ENCODE peak calls at places on chromosomes 7 and 10, in ten cellular contexts. One of them, this sample, is unnamed.

GRCh38 chr10:43202224-43202656 is 64.0 kb downstream of the CSGALNACT2 start:
- DNase-seq in left cardiac atrium: peak; percentile 35
- DNase-seq in hypothalamus: no peak
- DNase-seq in mammary epithelial cell: no peak
- DNase-seq in activated gamma-delta T cell treated with Interleukin-2 at 50 U/mL for 16 hours: peak; percentile 49
- DNase-seq in activated CD4-positive, alpha-beta T cell treated with anti-CD3 and anti-CD28 coated beads, Interleukin-2, amount 50 U/mL, for 1 hour: peak; percentile 57
- DNase-seq in MCF 10A: no peak
- DNase-seq in stimulated activated CD8-positive, alpha-beta memory T cell treated with anti-CD3 and anti-CD28 coated beads, Interleukin-4, amount 100 ng/mL, for 1 hour: peak; percentile 25
- DNase-seq in AG04450: no peak
- DNase-seq in kidney tubule cell: peak; percentile 33
- DNase-seq in this sample: peak; percentile 26

GRCh38 chr7:33043875-33044718 is 18.5 kb downstream of the NT5C3A start:
- DNase-seq in left cardiac atrium: no peak
- DNase-seq in hypothalamus: no peak
- DNase-seq in mammary epithelial cell: no peak
- DNase-seq in activated gamma-delta T cell treated with Interleukin-2 at 50 U/mL for 16 hours: no peak
- DNase-seq in activated CD4-positive, alpha-beta T cell treated with anti-CD3 and anti-CD28 coated beads, Interleukin-2, amount 50 U/mL, for 1 hour: no peak
- DNase-seq in MCF 10A: no peak
- DNase-seq in stimulated activated CD8-positive, alpha-beta memory T cell treated with anti-CD3 and anti-CD28 coated beads, Interleukin-4, amount 100 ng/mL, for 1 hour: no peak
- DNase-seq in AG04450: no peak
- DNase-seq in kidney tubule cell: peak; percentile 51
- DNase-seq in this sample: peak; percentile 46

GRCh38 chr10:88152720-88153119 is 289.3 kb downstream of the PTEN start:
- DNase-seq in left cardiac atrium: no peak
- DNase-seq in hypothalamus: no peak
- DNase-seq in mammary epithelial cell: peak; percentile 96
- DNase-seq in activated gamma-delta T cell treated with Interleukin-2 at 50 U/mL for 16 hours: no peak
- DNase-seq in activated CD4-positive, alpha-beta T cell treated with anti-CD3 and anti-CD28 coated beads, Interleukin-2, amount 50 U/mL, for 1 hour: no peak
- DNase-seq in MCF 10A: peak; percentile 95
- DNase-seq in stimulated activated CD8-positive, alpha-beta memory T cell treated with anti-CD3 and anti-CD28 coated beads, Interleukin-4, amount 100 ng/mL, for 1 hour: no peak
- DNase-seq in AG04450: peak; percentile 68
- DNase-seq in kidney tubule cell: peak; percentile 98
- DNase-seq in this sample: peak; percentile 99

GRCh38 chr7:100166317-100166940 is 2.0 kb downstream of the GAL3ST4 start:
- DNase-seq in left cardiac atrium: no peak
- DNase-seq in hypothalamus: no peak
- DNase-seq in mammary epithelial cell: no peak
- DNase-seq in activated gamma-delta T cell treated with Interleukin-2 at 50 U/mL for 16 hours: no peak
- DNase-seq in activated CD4-positive, alpha-beta T cell treated with anti-CD3 and anti-CD28 coated beads, Interleukin-2, amount 50 U/mL, for 1 hour: no peak
- DNase-seq in MCF 10A: no peak
- DNase-seq in stimulated activated CD8-positive, alpha-beta memory T cell treated with anti-CD3 and anti-CD28 coated beads, Interleukin-4, amount 100 ng/mL, for 1 hour: no peak
- DNase-seq in AG04450: no peak
- DNase-seq in kidney tubule cell: no peak
- DNase-seq in this sample: no peak

GRCh38 chr10:50432610-50433009 is 181.3 kb upstream of the ASAH2 start:
- DNase-seq in left cardiac atrium: no peak
- DNase-seq in hypothalamus: no peak
- DNase-seq in mammary epithelial cell: no peak
- DNase-seq in activated gamma-delta T cell treated with Interleukin-2 at 50 U/mL for 16 hours: no peak
- DNase-seq in activated CD4-positive, alpha-beta T cell treated with anti-CD3 and anti-CD28 coated beads, Interleukin-2, amount 50 U/mL, for 1 hour: no peak
- DNase-seq in MCF 10A: no peak
- DNase-seq in stimulated activated CD8-positive, alpha-beta memory T cell treated with anti-CD3 and anti-CD28 coated beads, Interleukin-4, amount 100 ng/mL, for 1 hour: no peak
- DNase-seq in AG04450: no peak
- DNase-seq in kidney tubule cell: no peak
- DNase-seq in this sample: no peak

GRCh38 chr10:100519321-100520051 is at the start of gene SEC31B:
- DNase-seq in left cardiac atrium: peak; percentile 48
- DNase-seq in hypothalamus: peak; percentile 51
- DNase-seq in mammary epithelial cell: no peak
- DNase-seq in activated gamma-delta T cell treated with Interleukin-2 at 50 U/mL for 16 hours: no peak
- DNase-seq in activated CD4-positive, alpha-beta T cell treated with anti-CD3 and anti-CD28 coated beads, Interleukin-2, amount 50 U/mL, for 1 hour: no peak
- DNase-seq in MCF 10A: no peak
- DNase-seq in stimulated activated CD8-positive, alpha-beta memory T cell treated with anti-CD3 and anti-CD28 coated beads, Interleukin-4, amount 100 ng/mL, for 1 hour: no peak
- DNase-seq in AG04450: no peak
- DNase-seq in kidney tubule cell: peak; percentile 17
- DNase-seq in this sample: no peak

GRCh38 chr10:100009283-100009792 is 409 bp downstream of the DNMBP start:
- DNase-seq in left cardiac atrium: peak; percentile 32
- DNase-seq in hypothalamus: no peak
- DNase-seq in mammary epithelial cell: peak; percentile 41
- DNase-seq in activated gamma-delta T cell treated with Interleukin-2 at 50 U/mL for 16 hours: no peak
- DNase-seq in activated CD4-positive, alpha-beta T cell treated with anti-CD3 and anti-CD28 coated beads, Interleukin-2, amount 50 U/mL, for 1 hour: peak; percentile 1
- DNase-seq in MCF 10A: peak; percentile 53
- DNase-seq in stimulated activated CD8-positive, alpha-beta memory T cell treated with anti-CD3 and anti-CD28 coated beads, Interleukin-4, amount 100 ng/mL, for 1 hour: peak; percentile 13
- DNase-seq in AG04450: no peak
- DNase-seq in kidney tubule cell: no peak
- DNase-seq in this sample: peak; percentile 45

GRCh38 chr10:3099291-3100092 is 32.1 kb downstream of the PFKP start:
- DNase-seq in left cardiac atrium: no peak
- DNase-seq in hypothalamus: no peak
- DNase-seq in mammary epithelial cell: peak; percentile 81
- DNase-seq in activated gamma-delta T cell treated with Interleukin-2 at 50 U/mL for 16 hours: no peak
- DNase-seq in activated CD4-positive, alpha-beta T cell treated with anti-CD3 and anti-CD28 coated beads, Interleukin-2, amount 50 U/mL, for 1 hour: no peak
- DNase-seq in MCF 10A: peak; percentile 89
- DNase-seq in stimulated activated CD8-positive, alpha-beta memory T cell treated with anti-CD3 and anti-CD28 coated beads, Interleukin-4, amount 100 ng/mL, for 1 hour: no peak
- DNase-seq in AG04450: peak; percentile 46
- DNase-seq in kidney tubule cell: peak; percentile 30
- DNase-seq in this sample: peak; percentile 37

GRCh38 chr7:111855161-111855841 is 293.0 kb upstream of the IMMP2L start:
- DNase-seq in left cardiac atrium: no peak
- DNase-seq in hypothalamus: peak; percentile 35
- DNase-seq in mammary epithelial cell: peak; percentile 48
- DNase-seq in activated gamma-delta T cell treated with Interleukin-2 at 50 U/mL for 16 hours: no peak
- DNase-seq in activated CD4-positive, alpha-beta T cell treated with anti-CD3 and anti-CD28 coated beads, Interleukin-2, amount 50 U/mL, for 1 hour: no peak
- DNase-seq in MCF 10A: peak; percentile 68
- DNase-seq in stimulated activated CD8-positive, alpha-beta memory T cell treated with anti-CD3 and anti-CD28 coated beads, Interleukin-4, amount 100 ng/mL, for 1 hour: no peak
- DNase-seq in AG04450: peak; percentile 68
- DNase-seq in kidney tubule cell: peak; percentile 66
- DNase-seq in this sample: peak; percentile 39

GRCh38 chr10:111479966-111480365 is 403.1 kb downstream of the ADRA2A start:
- DNase-seq in left cardiac atrium: no peak
- DNase-seq in hypothalamus: no peak
- DNase-seq in mammary epithelial cell: peak; percentile 63
- DNase-seq in activated gamma-delta T cell treated with Interleukin-2 at 50 U/mL for 16 hours: no peak
- DNase-seq in activated CD4-positive, alpha-beta T cell treated with anti-CD3 and anti-CD28 coated beads, Interleukin-2, amount 50 U/mL, for 1 hour: no peak
- DNase-seq in MCF 10A: peak; percentile 29
- DNase-seq in stimulated activated CD8-positive, alpha-beta memory T cell treated with anti-CD3 and anti-CD28 coated beads, Interleukin-4, amount 100 ng/mL, for 1 hour: no peak
- DNase-seq in AG04450: no peak
- DNase-seq in kidney tubule cell: no peak
- DNase-seq in this sample: peak; percentile 86

GRCh38 chr10:13944901-13945300 is 358.1 kb downstream of the PRPF18 start:
- DNase-seq in left cardiac atrium: no peak
- DNase-seq in hypothalamus: no peak
- DNase-seq in mammary epithelial cell: no peak
- DNase-seq in activated gamma-delta T cell treated with Interleukin-2 at 50 U/mL for 16 hours: no peak
- DNase-seq in activated CD4-positive, alpha-beta T cell treated with anti-CD3 and anti-CD28 coated beads, Interleukin-2, amount 50 U/mL, for 1 hour: no peak
- DNase-seq in MCF 10A: no peak
- DNase-seq in stimulated activated CD8-positive, alpha-beta memory T cell treated with anti-CD3 and anti-CD28 coated beads, Interleukin-4, amount 100 ng/mL, for 1 hour: no peak
- DNase-seq in AG04450: no peak
- DNase-seq in kidney tubule cell: no peak
- DNase-seq in this sample: no peak

GRCh38 chr7:81887098-81887497 is 117.3 kb upstream of the HGF start:
- DNase-seq in left cardiac atrium: no peak
- DNase-seq in hypothalamus: no peak
- DNase-seq in mammary epithelial cell: no peak
- DNase-seq in activated gamma-delta T cell treated with Interleukin-2 at 50 U/mL for 16 hours: no peak
- DNase-seq in activated CD4-positive, alpha-beta T cell treated with anti-CD3 and anti-CD28 coated beads, Interleukin-2, amount 50 U/mL, for 1 hour: no peak
- DNase-seq in MCF 10A: no peak
- DNase-seq in stimulated activated CD8-positive, alpha-beta memory T cell treated with anti-CD3 and anti-CD28 coated beads, Interleukin-4, amount 100 ng/mL, for 1 hour: no peak
- DNase-seq in AG04450: no peak
- DNase-seq in kidney tubule cell: no peak
- DNase-seq in this sample: no peak

GRCh38 chr10:84452006-84452405 is 123.6 kb downstream of the CCSER2 start:
- DNase-seq in left cardiac atrium: no peak
- DNase-seq in hypothalamus: peak; percentile 19
- DNase-seq in mammary epithelial cell: peak; percentile 37
- DNase-seq in activated gamma-delta T cell treated with Interleukin-2 at 50 U/mL for 16 hours: no peak
- DNase-seq in activated CD4-positive, alpha-beta T cell treated with anti-CD3 and anti-CD28 coated beads, Interleukin-2, amount 50 U/mL, for 1 hour: no peak
- DNase-seq in MCF 10A: no peak
- DNase-seq in stimulated activated CD8-positive, alpha-beta memory T cell treated with anti-CD3 and anti-CD28 coated beads, Interleukin-4, amount 100 ng/mL, for 1 hour: no peak
- DNase-seq in AG04450: no peak
- DNase-seq in kidney tubule cell: peak; percentile 12
- DNase-seq in this sample: no peak

GRCh38 chr10:75428434-75429158 is 2.8 kb upstream of the LRMDA start:
- DNase-seq in left cardiac atrium: peak; percentile 26
- DNase-seq in hypothalamus: no peak
- DNase-seq in mammary epithelial cell: peak; percentile 89
- DNase-seq in activated gamma-delta T cell treated with Interleukin-2 at 50 U/mL for 16 hours: no peak
- DNase-seq in activated CD4-positive, alpha-beta T cell treated with anti-CD3 and anti-CD28 coated beads, Interleukin-2, amount 50 U/mL, for 1 hour: no peak
- DNase-seq in MCF 10A: peak; percentile 90
- DNase-seq in stimulated activated CD8-positive, alpha-beta memory T cell treated with anti-CD3 and anti-CD28 coated beads, Interleukin-4, amount 100 ng/mL, for 1 hour: no peak
- DNase-seq in AG04450: no peak
- DNase-seq in kidney tubule cell: peak; percentile 71
- DNase-seq in this sample: peak; percentile 83

GRCh38 chr7:925601-926000 is 28.9 kb downstream of the ADAP1 start:
- DNase-seq in left cardiac atrium: peak; percentile 53
- DNase-seq in hypothalamus: peak; percentile 44
- DNase-seq in mammary epithelial cell: no peak
- DNase-seq in activated gamma-delta T cell treated with Interleukin-2 at 50 U/mL for 16 hours: peak; percentile 89
- DNase-seq in activated CD4-positive, alpha-beta T cell treated with anti-CD3 and anti-CD28 coated beads, Interleukin-2, amount 50 U/mL, for 1 hour: no peak
- DNase-seq in MCF 10A: no peak
- DNase-seq in stimulated activated CD8-positive, alpha-beta memory T cell treated with anti-CD3 and anti-CD28 coated beads, Interleukin-4, amount 100 ng/mL, for 1 hour: peak; percentile 65
- DNase-seq in AG04450: no peak
- DNase-seq in kidney tubule cell: no peak
- DNase-seq in this sample: no peak

GRCh38 chr7:143279186-143280098 is 5.3 kb upstream of the TMEM139 start:
- DNase-seq in left cardiac atrium: no peak
- DNase-seq in hypothalamus: no peak
- DNase-seq in mammary epithelial cell: peak; percentile 87
- DNase-seq in activated gamma-delta T cell treated with Interleukin-2 at 50 U/mL for 16 hours: no peak
- DNase-seq in activated CD4-positive, alpha-beta T cell treated with anti-CD3 and anti-CD28 coated beads, Interleukin-2, amount 50 U/mL, for 1 hour: no peak
- DNase-seq in MCF 10A: peak; percentile 20
- DNase-seq in stimulated activated CD8-positive, alpha-beta memory T cell treated with anti-CD3 and anti-CD28 coated beads, Interleukin-4, amount 100 ng/mL, for 1 hour: no peak
- DNase-seq in AG04450: no peak
- DNase-seq in kidney tubule cell: peak; percentile 81
- DNase-seq in this sample: peak; percentile 69

GRCh38 chr7:3027005-3027404 is 16.7 kb downstream of the CARD11 start:
- DNase-seq in left cardiac atrium: no peak
- DNase-seq in hypothalamus: no peak
- DNase-seq in mammary epithelial cell: no peak
- DNase-seq in activated gamma-delta T cell treated with Interleukin-2 at 50 U/mL for 16 hours: no peak
- DNase-seq in activated CD4-positive, alpha-beta T cell treated with anti-CD3 and anti-CD28 coated beads, Interleukin-2, amount 50 U/mL, for 1 hour: no peak
- DNase-seq in MCF 10A: no peak
- DNase-seq in stimulated activated CD8-positive, alpha-beta memory T cell treated with anti-CD3 and anti-CD28 coated beads, Interleukin-4, amount 100 ng/mL, for 1 hour: no peak
- DNase-seq in AG04450: no peak
- DNase-seq in kidney tubule cell: no peak
- DNase-seq in this sample: no peak

GRCh38 chr10:114548662-114549061 is 109.4 kb downstream of the ABLIM1 start:
- DNase-seq in left cardiac atrium: peak; percentile 48
- DNase-seq in hypothalamus: no peak
- DNase-seq in mammary epithelial cell: peak; percentile 66
- DNase-seq in activated gamma-delta T cell treated with Interleukin-2 at 50 U/mL for 16 hours: no peak
- DNase-seq in activated CD4-positive, alpha-beta T cell treated with anti-CD3 and anti-CD28 coated beads, Interleukin-2, amount 50 U/mL, for 1 hour: no peak
- DNase-seq in MCF 10A: peak; percentile 61
- DNase-seq in stimulated activated CD8-positive, alpha-beta memory T cell treated with anti-CD3 and anti-CD28 coated beads, Interleukin-4, amount 100 ng/mL, for 1 hour: no peak
- DNase-seq in AG04450: no peak
- DNase-seq in kidney tubule cell: peak; percentile 29
- DNase-seq in this sample: no peak

GRCh38 chr10:46019541-46020343 is 10.7 kb downstream of the NCOA4 start:
- DNase-seq in left cardiac atrium: peak; percentile 30
- DNase-seq in hypothalamus: no peak
- DNase-seq in mammary epithelial cell: no peak
- DNase-seq in activated gamma-delta T cell treated with Interleukin-2 at 50 U/mL for 16 hours: no peak
- DNase-seq in activated CD4-positive, alpha-beta T cell treated with anti-CD3 and anti-CD28 coated beads, Interleukin-2, amount 50 U/mL, for 1 hour: no peak
- DNase-seq in MCF 10A: no peak
- DNase-seq in stimulated activated CD8-positive, alpha-beta memory T cell treated with anti-CD3 and anti-CD28 coated beads, Interleukin-4, amount 100 ng/mL, for 1 hour: no peak
- DNase-seq in AG04450: no peak
- DNase-seq in kidney tubule cell: peak; percentile 35
- DNase-seq in this sample: no peak

GRCh38 chr10:71714055-71714454 is 5.5 kb downstream of the C10orf105 start:
- DNase-seq in left cardiac atrium: no peak
- DNase-seq in hypothalamus: no peak
- DNase-seq in mammary epithelial cell: no peak
- DNase-seq in activated gamma-delta T cell treated with Interleukin-2 at 50 U/mL for 16 hours: no peak
- DNase-seq in activated CD4-positive, alpha-beta T cell treated with anti-CD3 and anti-CD28 coated beads, Interleukin-2, amount 50 U/mL, for 1 hour: no peak
- DNase-seq in MCF 10A: no peak
- DNase-seq in stimulated activated CD8-positive, alpha-beta memory T cell treated with anti-CD3 and anti-CD28 coated beads, Interleukin-4, amount 100 ng/mL, for 1 hour: no peak
- DNase-seq in AG04450: no peak
- DNase-seq in kidney tubule cell: no peak
- DNase-seq in this sample: no peak

GRCh38 chr7:29274156-29275017 is 79.8 kb downstream of the CHN2 start:
- DNase-seq in left cardiac atrium: no peak
- DNase-seq in hypothalamus: no peak
- DNase-seq in mammary epithelial cell: no peak
- DNase-seq in activated gamma-delta T cell treated with Interleukin-2 at 50 U/mL for 16 hours: no peak
- DNase-seq in activated CD4-positive, alpha-beta T cell treated with anti-CD3 and anti-CD28 coated beads, Interleukin-2, amount 50 U/mL, for 1 hour: no peak
- DNase-seq in MCF 10A: no peak
- DNase-seq in stimulated activated CD8-positive, alpha-beta memory T cell treated with anti-CD3 and anti-CD28 coated beads, Interleukin-4, amount 100 ng/mL, for 1 hour: no peak
- DNase-seq in AG04450: no peak
- DNase-seq in kidney tubule cell: no peak
- DNase-seq in this sample: no peak

GRCh38 chr10:122164028-122164601 is 107.0 kb upstream of the BTBD16 start:
- DNase-seq in left cardiac atrium: no peak
- DNase-seq in hypothalamus: peak; percentile 60
- DNase-seq in mammary epithelial cell: no peak
- DNase-seq in activated gamma-delta T cell treated with Interleukin-2 at 50 U/mL for 16 hours: no peak
- DNase-seq in activated CD4-positive, alpha-beta T cell treated with anti-CD3 and anti-CD28 coated beads, Interleukin-2, amount 50 U/mL, for 1 hour: no peak
- DNase-seq in MCF 10A: no peak
- DNase-seq in stimulated activated CD8-positive, alpha-beta memory T cell treated with anti-CD3 and anti-CD28 coated beads, Interleukin-4, amount 100 ng/mL, for 1 hour: no peak
- DNase-seq in AG04450: no peak
- DNase-seq in kidney tubule cell: no peak
- DNase-seq in this sample: no peak

GRCh38 chr10:43461950-43462349 is 25.0 kb downstream of the ZNF487 start:
- DNase-seq in left cardiac atrium: no peak
- DNase-seq in hypothalamus: no peak
- DNase-seq in mammary epithelial cell: peak; percentile 62
- DNase-seq in activated gamma-delta T cell treated with Interleukin-2 at 50 U/mL for 16 hours: no peak
- DNase-seq in activated CD4-positive, alpha-beta T cell treated with anti-CD3 and anti-CD28 coated beads, Interleukin-2, amount 50 U/mL, for 1 hour: no peak
- DNase-seq in MCF 10A: peak; percentile 83
- DNase-seq in stimulated activated CD8-positive, alpha-beta memory T cell treated with anti-CD3 and anti-CD28 coated beads, Interleukin-4, amount 100 ng/mL, for 1 hour: no peak
- DNase-seq in AG04450: peak; percentile 66
- DNase-seq in kidney tubule cell: peak; percentile 78
- DNase-seq in this sample: no peak

GRCh38 chr10:108721874-108722273 is 1201.4 kb downstream of the XPNPEP1 start:
- DNase-seq in left cardiac atrium: no peak
- DNase-seq in hypothalamus: no peak
- DNase-seq in mammary epithelial cell: no peak
- DNase-seq in activated gamma-delta T cell treated with Interleukin-2 at 50 U/mL for 16 hours: no peak
- DNase-seq in activated CD4-positive, alpha-beta T cell treated with anti-CD3 and anti-CD28 coated beads, Interleukin-2, amount 50 U/mL, for 1 hour: no peak
- DNase-seq in MCF 10A: no peak
- DNase-seq in stimulated activated CD8-positive, alpha-beta memory T cell treated with anti-CD3 and anti-CD28 coated beads, Interleukin-4, amount 100 ng/mL, for 1 hour: no peak
- DNase-seq in AG04450: no peak
- DNase-seq in kidney tubule cell: no peak
- DNase-seq in this sample: no peak

GRCh38 chr7:44914992-44915607 is 29.8 kb upstream of the PURB start:
- DNase-seq in left cardiac atrium: no peak
- DNase-seq in hypothalamus: no peak
- DNase-seq in mammary epithelial cell: no peak
- DNase-seq in activated gamma-delta T cell treated with Interleukin-2 at 50 U/mL for 16 hours: peak; percentile 43
- DNase-seq in activated CD4-positive, alpha-beta T cell treated with anti-CD3 and anti-CD28 coated beads, Interleukin-2, amount 50 U/mL, for 1 hour: peak; percentile 64
- DNase-seq in MCF 10A: no peak
- DNase-seq in stimulated activated CD8-positive, alpha-beta memory T cell treated with anti-CD3 and anti-CD28 coated beads, Interleukin-4, amount 100 ng/mL, for 1 hour: peak; percentile 39
- DNase-seq in AG04450: no peak
- DNase-seq in kidney tubule cell: no peak
- DNase-seq in this sample: no peak

GRCh38 chr7:30790391-30790790 is 19.2 kb downstream of the MINDY4 start:
- DNase-seq in left cardiac atrium: no peak
- DNase-seq in hypothalamus: no peak
- DNase-seq in mammary epithelial cell: no peak
- DNase-seq in activated gamma-delta T cell treated with Interleukin-2 at 50 U/mL for 16 hours: no peak
- DNase-seq in activated CD4-positive, alpha-beta T cell treated with anti-CD3 and anti-CD28 coated beads, Interleukin-2, amount 50 U/mL, for 1 hour: no peak
- DNase-seq in MCF 10A: no peak
- DNase-seq in stimulated activated CD8-positive, alpha-beta memory T cell treated with anti-CD3 and anti-CD28 coated beads, Interleukin-4, amount 100 ng/mL, for 1 hour: no peak
- DNase-seq in AG04450: no peak
- DNase-seq in kidney tubule cell: peak; percentile 33
- DNase-seq in this sample: no peak

GRCh38 chr10:28169525-28169924 is 133.3 kb downstream of the MPP7 start:
- DNase-seq in left cardiac atrium: no peak
- DNase-seq in hypothalamus: no peak
- DNase-seq in mammary epithelial cell: no peak
- DNase-seq in activated gamma-delta T cell treated with Interleukin-2 at 50 U/mL for 16 hours: no peak
- DNase-seq in activated CD4-positive, alpha-beta T cell treated with anti-CD3 and anti-CD28 coated beads, Interleukin-2, amount 50 U/mL, for 1 hour: no peak
- DNase-seq in MCF 10A: no peak
- DNase-seq in stimulated activated CD8-positive, alpha-beta memory T cell treated with anti-CD3 and anti-CD28 coated beads, Interleukin-4, amount 100 ng/mL, for 1 hour: no peak
- DNase-seq in AG04450: no peak
- DNase-seq in kidney tubule cell: peak; percentile 3
- DNase-seq in this sample: no peak

GRCh38 chr10:69311309-69311708 is 33.0 kb downstream of the HK1 start:
- DNase-seq in left cardiac atrium: no peak
- DNase-seq in hypothalamus: no peak
- DNase-seq in mammary epithelial cell: no peak
- DNase-seq in activated gamma-delta T cell treated with Interleukin-2 at 50 U/mL for 16 hours: no peak
- DNase-seq in activated CD4-positive, alpha-beta T cell treated with anti-CD3 and anti-CD28 coated beads, Interleukin-2, amount 50 U/mL, for 1 hour: no peak
- DNase-seq in MCF 10A: no peak
- DNase-seq in stimulated activated CD8-positive, alpha-beta memory T cell treated with anti-CD3 and anti-CD28 coated beads, Interleukin-4, amount 100 ng/mL, for 1 hour: no peak
- DNase-seq in AG04450: no peak
- DNase-seq in kidney tubule cell: no peak
- DNase-seq in this sample: no peak